ENCODE peak calls at places on chromosomes 13 and 19, in eight cellular contexts. One of them, this sample, is unnamed.

GRCh38 chr19:3577741-3578344 is 5.1 kb downstream of the HMG20B start:
- DNase-seq in ELR: no peak
- DNase-seq in central memory CD4-positive, alpha-beta T cell: no peak
- DNase-seq in IMR-90: no peak
- DNase-seq in activated CD4-positive, alpha-beta T cell treated with anti-CD3 and anti-CD28 coated beads, Interleukin-2, amount 50 U/mL, for 1 hour: no peak
- DNase-seq in GM23248: no peak
- DNase-seq in activated naive CD8-positive, alpha-beta T cell treated with anti-CD3 and anti-CD28 coated beads for 36 hours: no peak
- DNase-seq in stimulated activated CD4-positive, alpha-beta T cell treated with anti-CD3 and anti-CD28 coated beads, Interleukin-15, amount 100 ng/mL, for 1 hour: no peak
- DNase-seq in this sample: no peak

GRCh38 chr13:42876270-42876714 is 94.9 kb downstream of the FAM216B start:
- DNase-seq in ELR: no peak
- DNase-seq in central memory CD4-positive, alpha-beta T cell: no peak
- DNase-seq in IMR-90: no peak
- DNase-seq in activated CD4-positive, alpha-beta T cell treated with anti-CD3 and anti-CD28 coated beads, Interleukin-2, amount 50 U/mL, for 1 hour: no peak
- DNase-seq in GM23248: no peak
- DNase-seq in activated naive CD8-positive, alpha-beta T cell treated with anti-CD3 and anti-CD28 coated beads for 36 hours: no peak
- DNase-seq in stimulated activated CD4-positive, alpha-beta T cell treated with anti-CD3 and anti-CD28 coated beads, Interleukin-15, amount 100 ng/mL, for 1 hour: no peak
- DNase-seq in this sample: peak

GRCh38 chr19:40604647-40605200 is 3.6 kb downstream of the LTBP4 start:
- DNase-seq in ELR: no peak
- DNase-seq in central memory CD4-positive, alpha-beta T cell: no peak
- DNase-seq in IMR-90: no peak
- DNase-seq in activated CD4-positive, alpha-beta T cell treated with anti-CD3 and anti-CD28 coated beads, Interleukin-2, amount 50 U/mL, for 1 hour: no peak
- DNase-seq in GM23248: no peak
- DNase-seq in activated naive CD8-positive, alpha-beta T cell treated with anti-CD3 and anti-CD28 coated beads for 36 hours: no peak
- DNase-seq in stimulated activated CD4-positive, alpha-beta T cell treated with anti-CD3 and anti-CD28 coated beads, Interleukin-15, amount 100 ng/mL, for 1 hour: no peak
- DNase-seq in this sample: peak

GRCh38 chr13:24130134-24130792 is 30.3 kb upstream of the SPATA13 start:
- DNase-seq in ELR: no peak
- DNase-seq in central memory CD4-positive, alpha-beta T cell: no peak
- DNase-seq in IMR-90: peak
- DNase-seq in activated CD4-positive, alpha-beta T cell treated with anti-CD3 and anti-CD28 coated beads, Interleukin-2, amount 50 U/mL, for 1 hour: no peak
- DNase-seq in GM23248: no peak
- DNase-seq in activated naive CD8-positive, alpha-beta T cell treated with anti-CD3 and anti-CD28 coated beads for 36 hours: no peak
- DNase-seq in stimulated activated CD4-positive, alpha-beta T cell treated with anti-CD3 and anti-CD28 coated beads, Interleukin-15, amount 100 ng/mL, for 1 hour: no peak
- DNase-seq in this sample: no peak

GRCh38 chr13:22461854-22462565 is 718.8 kb upstream of the SGCG start:
- DNase-seq in ELR: no peak
- DNase-seq in central memory CD4-positive, alpha-beta T cell: no peak
- DNase-seq in IMR-90: no peak
- DNase-seq in activated CD4-positive, alpha-beta T cell treated with anti-CD3 and anti-CD28 coated beads, Interleukin-2, amount 50 U/mL, for 1 hour: no peak
- DNase-seq in GM23248: peak
- DNase-seq in activated naive CD8-positive, alpha-beta T cell treated with anti-CD3 and anti-CD28 coated beads for 36 hours: no peak
- DNase-seq in stimulated activated CD4-positive, alpha-beta T cell treated with anti-CD3 and anti-CD28 coated beads, Interleukin-15, amount 100 ng/mL, for 1 hour: no peak
- DNase-seq in this sample: no peak

GRCh38 chr13:71912524-71912923 is 45.5 kb upstream of the DACH1 start:
- DNase-seq in ELR: peak
- DNase-seq in central memory CD4-positive, alpha-beta T cell: no peak
- DNase-seq in IMR-90: peak
- DNase-seq in activated CD4-positive, alpha-beta T cell treated with anti-CD3 and anti-CD28 coated beads, Interleukin-2, amount 50 U/mL, for 1 hour: no peak
- DNase-seq in GM23248: no peak
- DNase-seq in activated naive CD8-positive, alpha-beta T cell treated with anti-CD3 and anti-CD28 coated beads for 36 hours: no peak
- DNase-seq in stimulated activated CD4-positive, alpha-beta T cell treated with anti-CD3 and anti-CD28 coated beads, Interleukin-15, amount 100 ng/mL, for 1 hour: no peak
- DNase-seq in this sample: no peak

GRCh38 chr13:35927554-35927953 is 203.6 kb downstream of the DCLK1 start:
- DNase-seq in ELR: peak
- DNase-seq in central memory CD4-positive, alpha-beta T cell: no peak
- DNase-seq in IMR-90: peak
- DNase-seq in activated CD4-positive, alpha-beta T cell treated with anti-CD3 and anti-CD28 coated beads, Interleukin-2, amount 50 U/mL, for 1 hour: no peak
- DNase-seq in GM23248: peak
- DNase-seq in activated naive CD8-positive, alpha-beta T cell treated with anti-CD3 and anti-CD28 coated beads for 36 hours: no peak
- DNase-seq in stimulated activated CD4-positive, alpha-beta T cell treated with anti-CD3 and anti-CD28 coated beads, Interleukin-15, amount 100 ng/mL, for 1 hour: no peak
- DNase-seq in this sample: peak

GRCh38 chr13:27953671-27954405 is 15.3 kb downstream of the CDX2 start:
- DNase-seq in ELR: peak
- DNase-seq in central memory CD4-positive, alpha-beta T cell: peak
- DNase-seq in IMR-90: peak
- DNase-seq in activated CD4-positive, alpha-beta T cell treated with anti-CD3 and anti-CD28 coated beads, Interleukin-2, amount 50 U/mL, for 1 hour: peak
- DNase-seq in GM23248: peak
- DNase-seq in activated naive CD8-positive, alpha-beta T cell treated with anti-CD3 and anti-CD28 coated beads for 36 hours: peak
- DNase-seq in stimulated activated CD4-positive, alpha-beta T cell treated with anti-CD3 and anti-CD28 coated beads, Interleukin-15, amount 100 ng/mL, for 1 hour: no peak
- DNase-seq in this sample: peak

GRCh38 chr13:66940113-66940512 is 290.0 kb downstream of the PCDH9 start:
- DNase-seq in ELR: peak
- DNase-seq in central memory CD4-positive, alpha-beta T cell: no peak
- DNase-seq in IMR-90: no peak
- DNase-seq in activated CD4-positive, alpha-beta T cell treated with anti-CD3 and anti-CD28 coated beads, Interleukin-2, amount 50 U/mL, for 1 hour: no peak
- DNase-seq in GM23248: no peak
- DNase-seq in activated naive CD8-positive, alpha-beta T cell treated with anti-CD3 and anti-CD28 coated beads for 36 hours: no peak
- DNase-seq in stimulated activated CD4-positive, alpha-beta T cell treated with anti-CD3 and anti-CD28 coated beads, Interleukin-15, amount 100 ng/mL, for 1 hour: no peak
- DNase-seq in this sample: peak

GRCh38 chr19:41408256-41408655 is 10.6 kb downstream of the BCKDHA start:
- DNase-seq in ELR: no peak
- DNase-seq in central memory CD4-positive, alpha-beta T cell: no peak
- DNase-seq in IMR-90: no peak
- DNase-seq in activated CD4-positive, alpha-beta T cell treated with anti-CD3 and anti-CD28 coated beads, Interleukin-2, amount 50 U/mL, for 1 hour: no peak
- DNase-seq in GM23248: no peak
- DNase-seq in activated naive CD8-positive, alpha-beta T cell treated with anti-CD3 and anti-CD28 coated beads for 36 hours: no peak
- DNase-seq in stimulated activated CD4-positive, alpha-beta T cell treated with anti-CD3 and anti-CD28 coated beads, Interleukin-15, amount 100 ng/mL, for 1 hour: no peak
- DNase-seq in this sample: no peak

GRCh38 chr19:33329060-33329459 is 26.7 kb upstream of the CEBPA start:
- DNase-seq in ELR: no peak
- DNase-seq in central memory CD4-positive, alpha-beta T cell: no peak
- DNase-seq in IMR-90: no peak
- DNase-seq in activated CD4-positive, alpha-beta T cell treated with anti-CD3 and anti-CD28 coated beads, Interleukin-2, amount 50 U/mL, for 1 hour: no peak
- DNase-seq in GM23248: no peak
- DNase-seq in activated naive CD8-positive, alpha-beta T cell treated with anti-CD3 and anti-CD28 coated beads for 36 hours: no peak
- DNase-seq in stimulated activated CD4-positive, alpha-beta T cell treated with anti-CD3 and anti-CD28 coated beads, Interleukin-15, amount 100 ng/mL, for 1 hour: no peak
- DNase-seq in this sample: no peak

GRCh38 chr19:4233282-4233853 is 4.0 kb downstream of the EBI3 start:
- DNase-seq in ELR: peak
- DNase-seq in central memory CD4-positive, alpha-beta T cell: peak
- DNase-seq in IMR-90: peak
- DNase-seq in activated CD4-positive, alpha-beta T cell treated with anti-CD3 and anti-CD28 coated beads, Interleukin-2, amount 50 U/mL, for 1 hour: peak
- DNase-seq in GM23248: peak
- DNase-seq in activated naive CD8-positive, alpha-beta T cell treated with anti-CD3 and anti-CD28 coated beads for 36 hours: peak
- DNase-seq in stimulated activated CD4-positive, alpha-beta T cell treated with anti-CD3 and anti-CD28 coated beads, Interleukin-15, amount 100 ng/mL, for 1 hour: peak
- DNase-seq in this sample: no peak

GRCh38 chr19:9827325-9828238 is at the start of gene UBL5:
- DNase-seq in ELR: peak
- DNase-seq in central memory CD4-positive, alpha-beta T cell: peak
- DNase-seq in IMR-90: peak
- DNase-seq in activated CD4-positive, alpha-beta T cell treated with anti-CD3 and anti-CD28 coated beads, Interleukin-2, amount 50 U/mL, for 1 hour: peak
- DNase-seq in GM23248: peak
- DNase-seq in activated naive CD8-positive, alpha-beta T cell treated with anti-CD3 and anti-CD28 coated beads for 36 hours: peak
- DNase-seq in stimulated activated CD4-positive, alpha-beta T cell treated with anti-CD3 and anti-CD28 coated beads, Interleukin-15, amount 100 ng/mL, for 1 hour: peak
- DNase-seq in this sample: peak

GRCh38 chr13:109387438-109387837 is 398.9 kb downstream of the IRS2 start:
- DNase-seq in ELR: no peak
- DNase-seq in central memory CD4-positive, alpha-beta T cell: no peak
- DNase-seq in IMR-90: no peak
- DNase-seq in activated CD4-positive, alpha-beta T cell treated with anti-CD3 and anti-CD28 coated beads, Interleukin-2, amount 50 U/mL, for 1 hour: no peak
- DNase-seq in GM23248: no peak
- DNase-seq in activated naive CD8-positive, alpha-beta T cell treated with anti-CD3 and anti-CD28 coated beads for 36 hours: no peak
- DNase-seq in stimulated activated CD4-positive, alpha-beta T cell treated with anti-CD3 and anti-CD28 coated beads, Interleukin-15, amount 100 ng/mL, for 1 hour: no peak
- DNase-seq in this sample: no peak

GRCh38 chr19:34172661-34173144 is 399 bp downstream of the LSM14A start:
- DNase-seq in ELR: no peak
- DNase-seq in central memory CD4-positive, alpha-beta T cell: peak
- DNase-seq in IMR-90: no peak
- DNase-seq in activated CD4-positive, alpha-beta T cell treated with anti-CD3 and anti-CD28 coated beads, Interleukin-2, amount 50 U/mL, for 1 hour: no peak
- DNase-seq in GM23248: peak
- DNase-seq in activated naive CD8-positive, alpha-beta T cell treated with anti-CD3 and anti-CD28 coated beads for 36 hours: no peak
- DNase-seq in stimulated activated CD4-positive, alpha-beta T cell treated with anti-CD3 and anti-CD28 coated beads, Interleukin-15, amount 100 ng/mL, for 1 hour: no peak
- DNase-seq in this sample: no peak

GRCh38 chr19:49065905-49066512 is 1.4 kb upstream of the NTF4 start:
- DNase-seq in ELR: no peak
- DNase-seq in central memory CD4-positive, alpha-beta T cell: no peak
- DNase-seq in IMR-90: no peak
- DNase-seq in activated CD4-positive, alpha-beta T cell treated with anti-CD3 and anti-CD28 coated beads, Interleukin-2, amount 50 U/mL, for 1 hour: no peak
- DNase-seq in GM23248: no peak
- DNase-seq in activated naive CD8-positive, alpha-beta T cell treated with anti-CD3 and anti-CD28 coated beads for 36 hours: no peak
- DNase-seq in stimulated activated CD4-positive, alpha-beta T cell treated with anti-CD3 and anti-CD28 coated beads, Interleukin-15, amount 100 ng/mL, for 1 hour: no peak
- DNase-seq in this sample: no peak

GRCh38 chr13:40230833-40231266 is 435.6 kb downstream of the FOXO1 start:
- DNase-seq in ELR: peak
- DNase-seq in central memory CD4-positive, alpha-beta T cell: no peak
- DNase-seq in IMR-90: no peak
- DNase-seq in activated CD4-positive, alpha-beta T cell treated with anti-CD3 and anti-CD28 coated beads, Interleukin-2, amount 50 U/mL, for 1 hour: no peak
- DNase-seq in GM23248: peak
- DNase-seq in activated naive CD8-positive, alpha-beta T cell treated with anti-CD3 and anti-CD28 coated beads for 36 hours: no peak
- DNase-seq in stimulated activated CD4-positive, alpha-beta T cell treated with anti-CD3 and anti-CD28 coated beads, Interleukin-15, amount 100 ng/mL, for 1 hour: no peak
- DNase-seq in this sample: no peak

GRCh38 chr13:110665491-110666254 is 40.2 kb downstream of the CARS2 start:
- DNase-seq in ELR: no peak
- DNase-seq in central memory CD4-positive, alpha-beta T cell: no peak
- DNase-seq in IMR-90: no peak
- DNase-seq in activated CD4-positive, alpha-beta T cell treated with anti-CD3 and anti-CD28 coated beads, Interleukin-2, amount 50 U/mL, for 1 hour: no peak
- DNase-seq in GM23248: no peak
- DNase-seq in activated naive CD8-positive, alpha-beta T cell treated with anti-CD3 and anti-CD28 coated beads for 36 hours: no peak
- DNase-seq in stimulated activated CD4-positive, alpha-beta T cell treated with anti-CD3 and anti-CD28 coated beads, Interleukin-15, amount 100 ng/mL, for 1 hour: no peak
- DNase-seq in this sample: no peak

GRCh38 chr19:31214086-31214485 is 135.2 kb downstream of the TSHZ3 start:
- DNase-seq in ELR: peak
- DNase-seq in central memory CD4-positive, alpha-beta T cell: peak
- DNase-seq in IMR-90: peak
- DNase-seq in activated CD4-positive, alpha-beta T cell treated with anti-CD3 and anti-CD28 coated beads, Interleukin-2, amount 50 U/mL, for 1 hour: peak
- DNase-seq in GM23248: peak
- DNase-seq in activated naive CD8-positive, alpha-beta T cell treated with anti-CD3 and anti-CD28 coated beads for 36 hours: peak
- DNase-seq in stimulated activated CD4-positive, alpha-beta T cell treated with anti-CD3 and anti-CD28 coated beads, Interleukin-15, amount 100 ng/mL, for 1 hour: peak
- DNase-seq in this sample: peak

GRCh38 chr19:36482876-36483275 is 6.5 kb downstream of the ZNF566 start:
- DNase-seq in ELR: no peak
- DNase-seq in central memory CD4-positive, alpha-beta T cell: no peak
- DNase-seq in IMR-90: no peak
- DNase-seq in activated CD4-positive, alpha-beta T cell treated with anti-CD3 and anti-CD28 coated beads, Interleukin-2, amount 50 U/mL, for 1 hour: no peak
- DNase-seq in GM23248: no peak
- DNase-seq in activated naive CD8-positive, alpha-beta T cell treated with anti-CD3 and anti-CD28 coated beads for 36 hours: no peak
- DNase-seq in stimulated activated CD4-positive, alpha-beta T cell treated with anti-CD3 and anti-CD28 coated beads, Interleukin-15, amount 100 ng/mL, for 1 hour: no peak
- DNase-seq in this sample: peak

GRCh38 chr19:8569066-8569761 is 8.0 kb downstream of the MYO1F start:
- DNase-seq in ELR: peak
- DNase-seq in central memory CD4-positive, alpha-beta T cell: peak
- DNase-seq in IMR-90: peak
- DNase-seq in activated CD4-positive, alpha-beta T cell treated with anti-CD3 and anti-CD28 coated beads, Interleukin-2, amount 50 U/mL, for 1 hour: peak
- DNase-seq in GM23248: peak
- DNase-seq in activated naive CD8-positive, alpha-beta T cell treated with anti-CD3 and anti-CD28 coated beads for 36 hours: peak
- DNase-seq in stimulated activated CD4-positive, alpha-beta T cell treated with anti-CD3 and anti-CD28 coated beads, Interleukin-15, amount 100 ng/mL, for 1 hour: peak
- DNase-seq in this sample: peak

GRCh38 chr19:50893047-50893737 is 18.0 kb downstream of the KLK4 start:
- DNase-seq in ELR: peak
- DNase-seq in central memory CD4-positive, alpha-beta T cell: no peak
- DNase-seq in IMR-90: no peak
- DNase-seq in activated CD4-positive, alpha-beta T cell treated with anti-CD3 and anti-CD28 coated beads, Interleukin-2, amount 50 U/mL, for 1 hour: no peak
- DNase-seq in GM23248: no peak
- DNase-seq in activated naive CD8-positive, alpha-beta T cell treated with anti-CD3 and anti-CD28 coated beads for 36 hours: no peak
- DNase-seq in stimulated activated CD4-positive, alpha-beta T cell treated with anti-CD3 and anti-CD28 coated beads, Interleukin-15, amount 100 ng/mL, for 1 hour: no peak
- DNase-seq in this sample: no peak

GRCh38 chr19:35938282-35939224 is 2.4 kb downstream of the LRFN3 start:
- DNase-seq in ELR: no peak
- DNase-seq in central memory CD4-positive, alpha-beta T cell: no peak
- DNase-seq in IMR-90: no peak
- DNase-seq in activated CD4-positive, alpha-beta T cell treated with anti-CD3 and anti-CD28 coated beads, Interleukin-2, amount 50 U/mL, for 1 hour: no peak
- DNase-seq in GM23248: no peak
- DNase-seq in activated naive CD8-positive, alpha-beta T cell treated with anti-CD3 and anti-CD28 coated beads for 36 hours: no peak
- DNase-seq in stimulated activated CD4-positive, alpha-beta T cell treated with anti-CD3 and anti-CD28 coated beads, Interleukin-15, amount 100 ng/mL, for 1 hour: no peak
- DNase-seq in this sample: no peak

GRCh38 chr19:18526316-18526715 is 4.4 kb upstream of the ELL start:
- DNase-seq in ELR: peak
- DNase-seq in central memory CD4-positive, alpha-beta T cell: no peak
- DNase-seq in IMR-90: no peak
- DNase-seq in activated CD4-positive, alpha-beta T cell treated with anti-CD3 and anti-CD28 coated beads, Interleukin-2, amount 50 U/mL, for 1 hour: no peak
- DNase-seq in GM23248: no peak
- DNase-seq in activated naive CD8-positive, alpha-beta T cell treated with anti-CD3 and anti-CD28 coated beads for 36 hours: no peak
- DNase-seq in stimulated activated CD4-positive, alpha-beta T cell treated with anti-CD3 and anti-CD28 coated beads, Interleukin-15, amount 100 ng/mL, for 1 hour: no peak
- DNase-seq in this sample: peak

GRCh38 chr13:111512707-111513106 is 192.3 kb downstream of the TEX29 start:
- DNase-seq in ELR: no peak
- DNase-seq in central memory CD4-positive, alpha-beta T cell: no peak
- DNase-seq in IMR-90: no peak
- DNase-seq in activated CD4-positive, alpha-beta T cell treated with anti-CD3 and anti-CD28 coated beads, Interleukin-2, amount 50 U/mL, for 1 hour: no peak
- DNase-seq in GM23248: no peak
- DNase-seq in activated naive CD8-positive, alpha-beta T cell treated with anti-CD3 and anti-CD28 coated beads for 36 hours: no peak
- DNase-seq in stimulated activated CD4-positive, alpha-beta T cell treated with anti-CD3 and anti-CD28 coated beads, Interleukin-15, amount 100 ng/mL, for 1 hour: no peak
- DNase-seq in this sample: no peak

GRCh38 chr13:98326274-98326673 is 149.2 kb upstream of the RNF113B start:
- DNase-seq in ELR: no peak
- DNase-seq in central memory CD4-positive, alpha-beta T cell: no peak
- DNase-seq in IMR-90: no peak
- DNase-seq in activated CD4-positive, alpha-beta T cell treated with anti-CD3 and anti-CD28 coated beads, Interleukin-2, amount 50 U/mL, for 1 hour: no peak
- DNase-seq in GM23248: no peak
- DNase-seq in activated naive CD8-positive, alpha-beta T cell treated with anti-CD3 and anti-CD28 coated beads for 36 hours: no peak
- DNase-seq in stimulated activated CD4-positive, alpha-beta T cell treated with anti-CD3 and anti-CD28 coated beads, Interleukin-15, amount 100 ng/mL, for 1 hour: no peak
- DNase-seq in this sample: no peak

GRCh38 chr13:39968646-39969475 is 313.4 kb downstream of the COG6 start:
- DNase-seq in ELR: no peak
- DNase-seq in central memory CD4-positive, alpha-beta T cell: no peak
- DNase-seq in IMR-90: no peak
- DNase-seq in activated CD4-positive, alpha-beta T cell treated with anti-CD3 and anti-CD28 coated beads, Interleukin-2, amount 50 U/mL, for 1 hour: no peak
- DNase-seq in GM23248: no peak
- DNase-seq in activated naive CD8-positive, alpha-beta T cell treated with anti-CD3 and anti-CD28 coated beads for 36 hours: no peak
- DNase-seq in stimulated activated CD4-positive, alpha-beta T cell treated with anti-CD3 and anti-CD28 coated beads, Interleukin-15, amount 100 ng/mL, for 1 hour: no peak
- DNase-seq in this sample: no peak

GRCh38 chr19:40685563-40685962 is 4.9 kb downstream of the NUMBL start:
- DNase-seq in ELR: no peak
- DNase-seq in central memory CD4-positive, alpha-beta T cell: no peak
- DNase-seq in IMR-90: no peak
- DNase-seq in activated CD4-positive, alpha-beta T cell treated with anti-CD3 and anti-CD28 coated beads, Interleukin-2, amount 50 U/mL, for 1 hour: no peak
- DNase-seq in GM23248: peak
- DNase-seq in activated naive CD8-positive, alpha-beta T cell treated with anti-CD3 and anti-CD28 coated beads for 36 hours: no peak
- DNase-seq in stimulated activated CD4-positive, alpha-beta T cell treated with anti-CD3 and anti-CD28 coated beads, Interleukin-15, amount 100 ng/mL, for 1 hour: no peak
- DNase-seq in this sample: no peak

GRCh38 chr13:73421310-73421912 is 362.6 kb downstream of the KLF5 start:
- DNase-seq in ELR: peak
- DNase-seq in central memory CD4-positive, alpha-beta T cell: no peak
- DNase-seq in IMR-90: peak
- DNase-seq in activated CD4-positive, alpha-beta T cell treated with anti-CD3 and anti-CD28 coated beads, Interleukin-2, amount 50 U/mL, for 1 hour: no peak
- DNase-seq in GM23248: peak
- DNase-seq in activated naive CD8-positive, alpha-beta T cell treated with anti-CD3 and anti-CD28 coated beads for 36 hours: peak
- DNase-seq in stimulated activated CD4-positive, alpha-beta T cell treated with anti-CD3 and anti-CD28 coated beads, Interleukin-15, amount 100 ng/mL, for 1 hour: no peak
- DNase-seq in this sample: peak

GRCh38 chr19:623974-624373 is 9.4 kb downstream of the POLRMT start:
- DNase-seq in ELR: peak
- DNase-seq in central memory CD4-positive, alpha-beta T cell: no peak
- DNase-seq in IMR-90: peak
- DNase-seq in activated CD4-positive, alpha-beta T cell treated with anti-CD3 and anti-CD28 coated beads, Interleukin-2, amount 50 U/mL, for 1 hour: no peak
- DNase-seq in GM23248: no peak
- DNase-seq in activated naive CD8-positive, alpha-beta T cell treated with anti-CD3 and anti-CD28 coated beads for 36 hours: no peak
- DNase-seq in stimulated activated CD4-positive, alpha-beta T cell treated with anti-CD3 and anti-CD28 coated beads, Interleukin-15, amount 100 ng/mL, for 1 hour: no peak
- DNase-seq in this sample: no peak

GRCh38 chr13:74487091-74487722 is 353.0 kb upstream of the KLF12 start:
- DNase-seq in ELR: no peak
- DNase-seq in central memory CD4-positive, alpha-beta T cell: no peak
- DNase-seq in IMR-90: no peak
- DNase-seq in activated CD4-positive, alpha-beta T cell treated with anti-CD3 and anti-CD28 coated beads, Interleukin-2, amount 50 U/mL, for 1 hour: no peak
- DNase-seq in GM23248: no peak
- DNase-seq in activated naive CD8-positive, alpha-beta T cell treated with anti-CD3 and anti-CD28 coated beads for 36 hours: no peak
- DNase-seq in stimulated activated CD4-positive, alpha-beta T cell treated with anti-CD3 and anti-CD28 coated beads, Interleukin-15, amount 100 ng/mL, for 1 hour: no peak
- DNase-seq in this sample: no peak

GRCh38 chr19:50349277-50350057 is 16.0 kb downstream of the NAPSA start:
- DNase-seq in ELR: no peak
- DNase-seq in central memory CD4-positive, alpha-beta T cell: no peak
- DNase-seq in IMR-90: no peak
- DNase-seq in activated CD4-positive, alpha-beta T cell treated with anti-CD3 and anti-CD28 coated beads, Interleukin-2, amount 50 U/mL, for 1 hour: no peak
- DNase-seq in GM23248: no peak
- DNase-seq in activated naive CD8-positive, alpha-beta T cell treated with anti-CD3 and anti-CD28 coated beads for 36 hours: no peak
- DNase-seq in stimulated activated CD4-positive, alpha-beta T cell treated with anti-CD3 and anti-CD28 coated beads, Interleukin-15, amount 100 ng/mL, for 1 hour: no peak
- DNase-seq in this sample: no peak

GRCh38 chr13:97780486-97780885 is 173.0 kb upstream of the IPO5 start:
- DNase-seq in ELR: no peak
- DNase-seq in central memory CD4-positive, alpha-beta T cell: no peak
- DNase-seq in IMR-90: no peak
- DNase-seq in activated CD4-positive, alpha-beta T cell treated with anti-CD3 and anti-CD28 coated beads, Interleukin-2, amount 50 U/mL, for 1 hour: no peak
- DNase-seq in GM23248: no peak
- DNase-seq in activated naive CD8-positive, alpha-beta T cell treated with anti-CD3 and anti-CD28 coated beads for 36 hours: no peak
- DNase-seq in stimulated activated CD4-positive, alpha-beta T cell treated with anti-CD3 and anti-CD28 coated beads, Interleukin-15, amount 100 ng/mL, for 1 hour: no peak
- DNase-seq in this sample: no peak

GRCh38 chr19:47487551-47488515 is 3.8 kb upstream of the KPTN start:
- DNase-seq in ELR: no peak
- DNase-seq in central memory CD4-positive, alpha-beta T cell: no peak
- DNase-seq in IMR-90: no peak
- DNase-seq in activated CD4-positive, alpha-beta T cell treated with anti-CD3 and anti-CD28 coated beads, Interleukin-2, amount 50 U/mL, for 1 hour: no peak
- DNase-seq in GM23248: no peak
- DNase-seq in activated naive CD8-positive, alpha-beta T cell treated with anti-CD3 and anti-CD28 coated beads for 36 hours: no peak
- DNase-seq in stimulated activated CD4-positive, alpha-beta T cell treated with anti-CD3 and anti-CD28 coated beads, Interleukin-15, amount 100 ng/mL, for 1 hour: no peak
- DNase-seq in this sample: no peak